ENCODE peak calls at places on chromosomes 2 and 18, in four cellular contexts. J is HepG2, H is K562, A is GM12878. S is an unnamed sample.
A peak's percentile ranks its signal among the peaks of the same experiment; 100 is the strongest.

GRCh38 chr2:240451108-240451611 is 15.7 kb downstream of the GPC1 start:
- DNase-seq in J (no peak), H (no peak), A (no peak), S (no peak)

GRCh38 chr18:74899554-74899953 is 301.9 kb downstream of the ZNF407 start:
- DNase-seq in H (no peak), A (no peak), J (no peak), S (no peak)

GRCh38 chr2:217451634-217452033 is 551.2 kb downstream of the TNS1 start:
- DNase-seq in J (peak; percentile 23), H (no peak), A (no peak), S (no peak)

GRCh38 chr2:191757256-191757655 is 79.3 kb downstream of the NABP1 start:
- DNase-seq in H (no peak), A (no peak), J (no peak), S (no peak)

GRCh38 chr2:61620244-61621159 is 82.3 kb upstream of the XPO1 start:
- DNase-seq in H (peak; percentile 73), A (no peak), J (peak; percentile 25), S (no peak)

GRCh38 chr2:217372794-217373193 is 512.9 kb upstream of the TNP1 start:
- DNase-seq in J (no peak), H (no peak), A (no peak), S (no peak)

GRCh38 chr2:101986804-101987740 is 4.7 kb upstream of the IL1R2 start:
- DNase-seq in J (peak; percentile 89), H (no peak), A (no peak), S (no peak)

GRCh38 chr2:42567389-42567788 is 1.0 kb upstream of the MTA3 start:
- DNase-seq in A (no peak), H (no peak), J (no peak), S (no peak)

GRCh38 chr2:42879913-42880737 is 87.7 kb upstream of the HAAO start:
- DNase-seq in H (no peak), J (no peak), A (no peak), S (no peak)

GRCh38 chr2:55425449-55425848 is 5.8 kb upstream of the CCDC88A start:
- DNase-seq in H (no peak), J (no peak), A (no peak), S (no peak)

GRCh38 chr2:109516445-109517117 is 97.2 kb downstream of the SEPTIN10 start:
- DNase-seq in J (peak; percentile 73), A (no peak), H (peak; percentile 79), S (peak; percentile 86)

GRCh38 chr2:109513230-109513629 is 100.5 kb downstream of the SEPTIN10 start:
- DNase-seq in H (no peak), A (no peak), J (no peak), S (no peak)

GRCh38 chr2:109512076-109512475 is 101.7 kb downstream of the SEPTIN10 start:
- DNase-seq in A (no peak), J (no peak), H (no peak), S (no peak)

GRCh38 chr2:109514857-109515256 is 98.9 kb downstream of the SEPTIN10 start:
- DNase-seq in J (no peak), A (no peak), H (no peak), S (no peak)

DNA sequence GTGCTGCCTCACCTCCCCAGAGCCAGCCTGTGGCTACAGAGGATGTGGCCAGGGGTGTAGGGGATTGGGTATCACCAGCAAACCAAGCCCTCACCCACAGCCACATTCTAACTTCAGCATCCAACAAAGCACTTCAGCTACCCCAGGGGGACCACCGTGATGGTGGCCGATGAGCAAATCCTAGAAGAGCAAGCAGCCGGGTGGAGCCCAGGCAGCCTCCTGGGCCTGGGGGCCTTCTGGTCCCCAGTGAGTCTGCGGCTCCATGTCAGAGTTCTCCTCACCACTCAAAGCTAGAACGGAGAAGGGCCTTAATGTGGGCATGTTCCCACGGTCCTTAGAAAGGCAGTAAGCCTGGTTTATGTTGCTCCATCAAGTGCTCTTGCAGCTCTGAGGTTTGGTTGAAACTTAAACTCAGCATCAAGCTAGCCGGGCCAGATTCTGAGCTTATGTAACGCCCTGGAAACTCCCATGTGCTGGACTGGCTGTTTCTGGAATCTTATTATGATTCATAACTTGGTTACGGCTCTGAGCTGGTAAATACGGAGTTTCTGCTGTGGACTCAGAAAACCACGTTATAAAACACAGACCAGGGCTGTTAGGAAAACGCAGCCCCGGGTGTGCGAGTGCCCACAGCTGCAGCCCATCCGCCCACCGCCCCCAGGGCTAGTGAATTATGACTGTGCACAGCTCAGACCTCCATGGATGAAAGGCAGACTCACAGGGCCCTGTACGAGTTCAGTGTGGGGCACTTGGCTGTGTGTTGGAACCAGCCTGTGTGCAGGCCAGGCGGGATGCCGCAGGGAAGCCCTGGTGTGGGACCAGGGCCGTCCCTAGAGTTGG is 99.8 kb downstream of the SEPTIN10 start:
- DNase-seq in A (peak; percentile 95), J (no peak), H (no peak), S (no peak)
- TF ChIP-seq FOXM1 in A (peak; percentile 96), J (no peak), H (no peak), S (no peak)

DNA sequence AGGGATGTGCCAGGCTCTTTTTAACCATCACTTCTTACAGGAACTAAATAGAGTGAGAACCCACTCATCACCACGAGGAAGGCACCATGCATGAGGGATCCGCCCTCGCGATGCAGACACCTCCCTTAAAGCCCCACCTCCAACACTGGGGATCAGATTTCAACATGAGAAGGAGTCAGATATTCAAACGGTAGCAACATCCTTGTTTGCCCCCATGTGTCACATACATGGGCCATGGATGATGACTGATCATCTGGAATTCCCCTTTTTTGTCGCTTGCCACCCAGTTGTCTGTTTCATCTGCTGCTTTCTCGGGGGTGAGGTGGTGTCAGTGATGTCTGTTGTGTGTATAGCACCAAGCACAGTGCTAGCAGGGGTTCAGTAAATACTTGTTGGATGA is 57.9 kb downstream of the NCK2 start:
- DNase-seq in A (peak; percentile 74), H (no peak), J (no peak), S (no peak)
- TF ChIP-seq FOXK2 in A (no peak), H (no peak), J (no peak), S (no peak)

GRCh38 chr2:60104514-60105501 is 448.6 kb downstream of the BCL11A start:
- DNase-seq in A (no peak), J (no peak), H (no peak), S (no peak)

GRCh38 chr2:60096556-60096955 is 456.9 kb downstream of the BCL11A start:
- DNase-seq in H (no peak), A (no peak), J (no peak), S (no peak)

GRCh38 chr2:60097298-60097697 is 456.2 kb downstream of the BCL11A start:
- DNase-seq in H (no peak), A (no peak), J (no peak), S (no peak)

GRCh38 chr2:60094450-60094929 is 459.0 kb downstream of the BCL11A start:
- DNase-seq in A (no peak), J (peak; percentile 92), H (no peak), S (no peak)

DNA sequence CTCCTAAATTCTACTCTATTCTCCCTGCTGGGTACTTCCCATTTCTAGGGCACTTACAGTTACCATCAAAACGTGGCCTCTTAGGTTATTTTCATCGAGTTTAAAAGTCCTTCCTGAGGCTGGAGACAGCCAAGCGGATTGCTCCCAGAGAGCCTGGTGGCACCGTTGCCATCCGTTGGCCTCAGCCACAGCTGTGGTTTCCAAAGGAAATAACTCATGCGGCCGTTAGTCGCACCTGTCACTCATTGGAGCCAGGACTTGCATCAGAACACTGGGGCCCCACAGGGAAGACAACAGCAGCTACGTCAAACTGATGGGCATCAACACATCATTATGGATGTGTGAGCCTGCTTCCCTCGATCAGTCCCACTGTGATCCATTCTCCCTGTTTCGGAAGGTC is 453.4 kb downstream of the BCL11A start:
- DNase-seq in J (no peak), H (no peak), A (no peak), S (no peak)
- TF ChIP-seq FOXM1 in J (no peak), H (no peak), A (no peak), S (no peak)

DNA sequence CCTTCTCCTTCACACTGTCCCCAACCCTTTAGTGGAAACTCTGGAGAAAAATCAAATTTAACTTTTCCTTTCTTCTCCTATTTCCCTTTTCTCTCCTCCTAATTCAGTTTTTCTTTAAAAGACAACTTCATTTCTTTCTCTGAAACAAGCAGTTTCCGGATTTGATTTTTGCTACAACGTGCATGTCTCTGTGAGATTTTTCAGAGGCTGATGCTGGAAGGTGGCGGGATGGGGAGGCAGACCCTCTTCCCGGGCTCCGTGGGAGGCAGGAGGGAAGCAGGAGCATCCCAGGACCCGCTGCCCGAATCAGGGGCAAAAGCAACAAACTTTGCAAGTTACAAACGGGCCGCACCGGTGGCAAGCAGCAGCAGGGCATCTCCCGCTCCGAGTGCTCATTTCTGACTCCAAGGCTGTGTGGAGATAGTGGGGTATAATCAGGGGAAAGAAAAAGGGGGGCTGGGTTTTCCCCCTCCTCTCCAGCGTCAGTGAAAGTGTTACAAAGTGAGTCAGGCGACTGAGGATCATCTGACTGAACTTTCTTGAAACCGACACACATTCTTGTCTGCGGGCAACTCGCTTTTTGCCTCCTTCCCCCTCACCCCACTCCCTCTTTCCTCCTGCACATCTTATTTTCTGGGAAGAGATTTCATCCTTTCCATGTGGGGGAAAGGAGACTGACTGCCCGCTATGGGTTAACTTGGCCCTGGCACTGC is 6.4 kb downstream of the ZEB2 start:
- DNase-seq in A (no peak), J (no peak), H (no peak), S (no peak)
- TF ChIP-seq FOXK2 in A (no peak), J (no peak), H (no peak), S (no peak)

DNA sequence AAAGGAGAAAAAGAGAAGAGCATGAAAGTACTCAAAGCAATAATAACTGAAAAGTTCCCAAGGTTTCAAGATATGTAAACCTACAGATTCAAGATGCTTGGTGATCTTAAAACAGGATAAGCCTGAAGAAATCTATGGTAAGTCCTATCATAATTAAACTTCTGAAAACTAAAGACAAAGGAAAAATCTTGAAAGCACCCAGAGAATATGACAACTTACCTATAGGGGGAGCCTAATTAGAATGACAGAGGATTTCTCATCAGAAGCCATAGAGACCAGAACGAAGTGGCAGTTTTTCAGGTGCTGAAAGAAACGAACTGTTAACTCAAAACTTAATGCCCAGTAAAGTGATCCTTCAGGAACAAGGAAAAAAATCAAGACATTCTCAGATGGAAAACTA is 59.7 kb downstream of the XDH start:
- DNase-seq in J (no peak), H (no peak), A (no peak), S (no peak)
- TF ChIP-seq FOXM1 in J (no peak), H (no peak), A (no peak), S (no peak)

GRCh38 chr2:624551-625347 is 52.5 kb downstream of the TMEM18 start:
- DNase-seq in H (no peak), A (no peak), J (no peak), S (no peak)
- TF ChIP-seq FOXK2 in H (no peak), A (no peak), J (no peak), S (no peak)